ENCODE peak calls at places on chromosomes 11 and 22, in seven cellular contexts. D is foreskin fibroblast; X is activated CD8-positive, alpha-beta memory T cell treated with anti-CD3 and anti-CD28 coated beads, Interleukin-2, amount 50 U/mL, for 48 hours; A is stimulated activated CD8-positive, alpha-beta memory T cell treated with anti-CD3 and anti-CD28 coated beads, Interleukin-2, amount 100 ng/mL, for 1 hour; Z is NCI-H1105 treated with DMSO at 0.1 percent for 48 hours; W is NCI-H2107; P is ecto neural progenitor cell. H is an unnamed sample.

GRCh38 chr11:19905280-19905853 is 192.7 kb downstream of the NAV2 start:
- DNase-seq in D (no peak), X (no peak), A (no peak), Z (peak), W (peak), P (no peak), H (no peak)

GRCh38 chr22:37172266-37173245 is 15.5 kb downstream of the C1QTNF6 start:
- DNase-seq in D (no peak), X (peak), A (no peak), Z (no peak), W (no peak), P (no peak), H (no peak)

GRCh38 chr22:38075105-38075825 is 8.7 kb downstream of the SLC16A8 start:
- DNase-seq in D (no peak), X (no peak), A (no peak), Z (no peak), W (no peak), P (no peak), H (peak)

GRCh38 chr11:121089566-121089965 is 11.5 kb upstream of the TECTA start:
- DNase-seq in D (no peak), X (no peak), A (no peak), Z (no peak), W (no peak), P (no peak), H (no peak)

GRCh38 chr11:18720811-18721575 is 5.0 kb downstream of the IGSF22 start:
- DNase-seq in D (peak), X (peak), A (peak), Z (peak), W (peak), P (peak), H (peak)

GRCh38 chr11:64186205-64187165 is 514 bp downstream of the STIP1 start:
- DNase-seq in D (no peak), X (peak), A (no peak), Z (no peak), W (no peak), P (no peak), H (no peak)

GRCh38 chr11:27783701-27784355 is 83.6 kb upstream of the BDNF start:
- DNase-seq in D (no peak), X (no peak), A (no peak), Z (no peak), W (no peak), P (no peak), H (no peak)

GRCh38 chr11:128684582-128685382 is 9.1 kb upstream of the FLI1 start:
- DNase-seq in D (no peak), X (no peak), A (no peak), Z (no peak), W (no peak), P (peak), H (no peak)

GRCh38 chr11:76700177-76701100 is 29.9 kb upstream of the LRRC32 start:
- DNase-seq in D (peak), X (no peak), A (no peak), Z (no peak), W (no peak), P (no peak), H (no peak)

GRCh38 chr11:113408206-113408605 is 20.6 kb downstream of the ANKK1 start:
- DNase-seq in D (no peak), X (no peak), A (no peak), Z (no peak), W (no peak), P (no peak), H (no peak)

GRCh38 chr22:24231706-24232105 is 13.2 kb downstream of the GGT5 start:
- DNase-seq in D (no peak), X (no peak), A (no peak), Z (no peak), W (no peak), P (no peak), H (no peak)

GRCh38 chr22:37176464-37177061 is 11.5 kb downstream of the C1QTNF6 start:
- DNase-seq in D (peak), X (peak), A (no peak), Z (no peak), W (no peak), P (no peak), H (peak)